ENCODE peak calls at places on chromosome 1, in ten cellular contexts. H, N, Q, L, F, C, P, U, Y and A are unnamed samples.

GRCh38 chr1:185155600-185156320 is 993 bp downstream of the TRMT1L start:
- DNase-seq in Q (no peak), H (no peak), L (no peak), P (peak), U (no peak), F (no peak), N (no peak), C (no peak), Y (no peak), A (no peak)

GRCh38 chr1:150574260-150575071 is 4.9 kb downstream of the MCL1 start:
- DNase-seq in P (no peak), C (no peak), Q (no peak), H (no peak), U (peak), L (no peak), F (no peak), Y (no peak), N (no peak), A (no peak)

GRCh38 chr1:104264506-104264905 is 514.8 kb downstream of the AMY1C start:
- DNase-seq in Y (peak), L (no peak), P (no peak), U (no peak), F (no peak), Q (no peak), N (no peak), H (no peak), C (no peak), A (no peak)

GRCh38 chr1:65979145-65979544 is 186.4 kb downstream of the PDE4B start:
- DNase-seq in U (no peak), C (no peak), H (no peak), N (no peak), L (no peak), P (no peak), Y (no peak), F (no peak), Q (no peak), A (no peak)

GRCh38 chr1:204321665-204322064 is 38.1 kb downstream of the PLEKHA6 start:
- DNase-seq in F (no peak), U (no peak), Y (peak), L (no peak), H (no peak), P (no peak), N (no peak), Q (no peak), C (no peak), A (no peak)

GRCh38 chr1:183901748-183902341 is 96.9 kb downstream of the RGL1 start:
- DNase-seq in Q (no peak), F (no peak), C (no peak), L (no peak), Y (no peak), U (no peak), P (peak), H (no peak), N (no peak), A (no peak)

GRCh38 chr1:231778009-231778719 is 151.6 kb downstream of the DISC1 start:
- DNase-seq in Q (peak), H (no peak), N (peak), F (no peak), C (peak), P (no peak), L (peak), Y (no peak), U (no peak), A (no peak)

GRCh38 chr1:228860911-228861829 is 125.9 kb downstream of the RHOU start:
- DNase-seq in N (no peak), L (no peak), Y (no peak), C (no peak), H (peak), Q (peak), F (no peak), U (no peak), P (peak), A (peak)

GRCh38 chr1:16174886-16175598 is 19.2 kb upstream of the EPHA2 start:
- DNase-seq in U (no peak), P (no peak), Q (no peak), H (no peak), N (no peak), C (no peak), F (no peak), Y (peak), L (no peak), A (no peak)

GRCh38 chr1:183841950-183842816 is 37.3 kb downstream of the RGL1 start:
- DNase-seq in L (no peak), H (no peak), P (peak), Q (peak), C (peak), F (no peak), U (no peak), N (peak), Y (peak), A (no peak)

GRCh38 chr1:82979593-82980230 is 1019.2 kb downstream of the TTLL7 start:
- DNase-seq in U (no peak), Y (no peak), L (no peak), H (no peak), C (no peak), Q (no peak), N (no peak), F (no peak), P (no peak), A (no peak)

GRCh38 chr1:28512058-28512611 is 6.3 kb downstream of the RCC1 start:
- DNase-seq in Y (no peak), U (no peak), F (no peak), N (no peak), Q (no peak), L (no peak), H (no peak), P (no peak), C (no peak), A (no peak)
- TF ChIP-seq POLR2AphosphoS5 in Y (peak), U (no peak), F (peak), N (no peak), Q (no peak), L (peak), H (no peak), P (no peak), C (no peak), A (peak)

GRCh38 chr1:163661386-163661785 is 339.6 kb downstream of the NUF2 start:
- DNase-seq in U (no peak), P (no peak), Q (no peak), C (no peak), H (no peak), L (no peak), Y (no peak), N (no peak), F (no peak), A (no peak)
- TF ChIP-seq POLR2AphosphoS5 in U (no peak), P (no peak), Q (no peak), C (no peak), H (no peak), L (no peak), Y (no peak), N (no peak), F (no peak), A (no peak)

DNA sequence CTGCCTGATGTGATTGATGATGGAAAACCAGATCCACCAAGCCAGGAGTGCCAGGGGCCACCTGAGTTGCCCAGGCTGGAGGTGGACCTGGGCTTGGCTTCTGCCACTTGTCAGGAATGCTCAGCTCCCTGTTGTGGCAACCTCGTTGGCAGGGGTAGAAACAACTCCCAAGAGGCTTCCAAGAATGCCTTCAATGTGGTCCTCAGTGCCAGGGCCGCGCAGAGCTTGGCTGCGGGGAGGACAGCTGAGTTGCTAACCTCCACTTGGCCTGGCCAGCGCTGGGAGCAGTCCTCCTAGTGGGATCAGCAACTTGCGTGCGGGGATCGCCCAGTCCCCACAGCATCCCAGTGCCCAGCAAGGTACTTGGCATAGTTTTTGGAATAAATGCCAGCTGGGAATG is 9.0 kb downstream of the MYOM3 start:
- DNase-seq in Q (no peak), L (no peak), H (no peak), Y (peak), F (no peak), C (no peak), N (no peak), U (no peak), P (no peak), A (no peak)
- TF ChIP-seq POLR2AphosphoS5 in Q (no peak), L (no peak), H (no peak), Y (no peak), F (no peak), C (no peak), N (no peak), U (no peak), P (no peak), A (no peak)

GRCh38 chr1:31701137-31701736 is 2.6 kb downstream of the COL16A1 start:
- DNase-seq in C (peak), H (peak), Y (peak), Q (peak), L (peak), P (no peak), F (no peak), N (peak), U (no peak), A (peak)
- TF ChIP-seq POLR2AphosphoS5 in C (peak), H (peak), Y (peak), Q (peak), L (no peak), P (no peak), F (no peak), N (peak), U (no peak), A (peak)